ENCODE peak calls at places on chromosomes 3 and 15, in seven cellular contexts. K, E, Y, P, J, C and A are unnamed samples.

GRCh38 chr15:26712350-26712749 is 60.5 kb downstream of the GABRB3 start:
- DNase-seq in K (no peak), Y (no peak), P (no peak), J (no peak), E (no peak), C (no peak), A (no peak)

GRCh38 chr3:127628788-127629456 is at the start of gene PODXL2:
- DNase-seq in E (peak), C (no peak), Y (peak), J (no peak), K (no peak), P (peak), A (peak)

GRCh38 chr3:74564560-74564959 is 49.9 kb downstream of the CNTN3 start:
- DNase-seq in E (no peak), J (no peak), Y (no peak), K (no peak), C (no peak), P (peak), A (no peak)

GRCh38 chr3:15409239-15409638 is 18.1 kb downstream of the METTL6 start:
- DNase-seq in P (peak), E (no peak), Y (no peak), J (no peak), K (no peak), C (no peak), A (no peak)

GRCh38 chr3:111299070-111299672 is 227.6 kb downstream of the NECTIN3 start:
- DNase-seq in C (peak), J (no peak), P (peak), E (no peak), Y (no peak), K (no peak), A (no peak)

GRCh38 chr15:28919679-28920655 is 34.2 kb downstream of the APBA2 start:
- DNase-seq in C (no peak), J (no peak), P (no peak), K (no peak), E (no peak), Y (peak), A (no peak)

GRCh38 chr3:186413615-186414415 is 51.8 kb upstream of the DGKG start:
- DNase-seq in Y (peak), P (peak), K (peak), J (no peak), C (no peak), E (peak), A (peak)

GRCh38 chr3:188686319-188686718 is 485.5 kb upstream of the TPRG1 start:
- DNase-seq in Y (no peak), E (no peak), K (no peak), J (no peak), C (no peak), P (no peak), A (no peak)

GRCh38 chr15:52068004-52068403 is 44.6 kb downstream of the BCL2L10 start:
- DNase-seq in K (no peak), P (peak), C (no peak), E (no peak), J (no peak), Y (no peak), A (no peak)

GRCh38 chr3:166420071-166420470 is 582.8 kb upstream of the BCHE start:
- DNase-seq in Y (no peak), P (no peak), C (no peak), E (no peak), K (no peak), J (no peak), A (no peak)

GRCh38 chr15:39502048-39502447 is 78.8 kb upstream of the THBS1 start:
- DNase-seq in E (no peak), K (no peak), Y (no peak), C (no peak), J (no peak), P (no peak), A (no peak)

GRCh38 chr15:69119692-69120395 is 40.6 kb upstream of the GLCE start:
- DNase-seq in K (no peak), C (no peak), E (no peak), Y (no peak), P (no peak), J (no peak), A (no peak)

GRCh38 chr3:51710631-51711351 is 3.9 kb downstream of the GRM2 start:
- DNase-seq in P (no peak), Y (peak), J (no peak), C (no peak), E (no peak), K (no peak), A (peak)

GRCh38 chr3:102741105-102741504 is 306.3 kb downstream of the ZPLD1 start:
- DNase-seq in E (no peak), K (no peak), J (no peak), P (no peak), Y (no peak), C (no peak), A (peak)
- TF ChIP-seq CTCF in E (no peak), K (no peak), J (peak), P (no peak), Y (no peak), C (no peak), A (peak)

GRCh38 chr3:183555541-183556081 is at the start of gene KLHL6:
- DNase-seq in P (peak), E (no peak), K (peak), J (no peak), Y (peak), C (no peak), A (no peak)
- H3K4me3 ChIP-seq in P (no peak), E (no peak), K (no peak), J (no peak), Y (peak), C (no peak), A (no peak)

GRCh38 chr3:50258979-50259378 is 10.0 kb upstream of the SEMA3B start:
- DNase-seq in P (no peak), K (no peak), J (no peak), E (no peak), Y (no peak), C (no peak), A (no peak)
- TF ChIP-seq CTCF in P (no peak), K (no peak), J (no peak), E (no peak), Y (no peak), C (no peak), A (peak)

GRCh38 chr15:57301307-57301706 is 75.0 kb upstream of the CGNL1 start:
- DNase-seq in J (no peak), E (no peak), C (no peak), K (no peak), P (no peak), Y (no peak), A (no peak)
- H3K4me3 ChIP-seq in J (no peak), E (no peak), C (no peak), K (no peak), P (no peak), Y (no peak), A (no peak)